ENCODE peak calls at places on chromosomes 6 and 20, in eight cellular contexts. J is colonic mucosa, Z is H9, I is SJSA1, Y is cardiac muscle cell, U is brain microvascular endothelial cell, O is PC-3, C is ovary. R is an unnamed sample.

GRCh38 chr6:29748391-29749352 is 25.4 kb downstream of the HLA-F start:
- DNase-seq in J (peak; percentile 99), Z (peak; percentile 96), I (peak; percentile 78), Y (peak; percentile 95), U (peak; percentile 59), O (peak; percentile 91), C (peak; percentile 94), R (no peak)

GRCh38 chr20:51514252-51514651 is 28.3 kb downstream of the NFATC2 start:
- DNase-seq in J (no peak), Z (no peak), I (no peak), Y (no peak), U (no peak), O (no peak), C (no peak), R (no peak)

GRCh38 chr20:51350941-51351631 is 191.4 kb downstream of the NFATC2 start:
- DNase-seq in J (no peak), Z (no peak), I (peak; percentile 54), Y (no peak), U (peak; percentile 98), O (peak; percentile 97), C (no peak), R (no peak)

GRCh38 chr6:49457771-49458170 is 5.3 kb downstream of the MMUT start:
- DNase-seq in J (no peak), Z (no peak), I (no peak), Y (no peak), U (peak; percentile 11), O (no peak), C (no peak), R (no peak)

GRCh38 chr20:61589055-61589385 is 337.0 kb downstream of the CDH4 start:
- DNase-seq in J (no peak), Z (no peak), I (peak; percentile 70), Y (no peak), U (no peak), O (peak; percentile 10), C (no peak), R (no peak)

GRCh38 chr6:188821-189655 is 103.2 kb upstream of the DUSP22 start:
- DNase-seq in J (peak; percentile 79), Z (peak; percentile 93), I (peak; percentile 66), Y (peak; percentile 88), U (peak; percentile 79), O (peak; percentile 92), C (peak; percentile 75), R (peak; percentile 55)

GRCh38 chr20:50226093-50226974 is 35.7 kb downstream of the CEBPB start:
- DNase-seq in J (peak; percentile 42), Z (no peak), I (no peak), Y (no peak), U (no peak), O (no peak), C (peak; percentile 88), R (no peak)

GRCh38 chr6:117200067-117200466 is 65.3 kb upstream of the VGLL2 start:
- DNase-seq in J (no peak), Z (no peak), I (no peak), Y (peak; percentile 30), U (no peak), O (no peak), C (no peak), R (no peak)

GRCh38 chr6:9224539-9224938 is 789.2 kb upstream of the SLC35B3 start:
- DNase-seq in J (no peak), Z (no peak), I (no peak), Y (no peak), U (no peak), O (no peak), C (no peak), R (no peak)

GRCh38 chr6:30615219-30615957 is 1.7 kb downstream of the PPP1R10 start:
- DNase-seq in J (peak; percentile 46), Z (peak; percentile 75), I (no peak), Y (peak; percentile 79), U (peak; percentile 45), O (peak; percentile 65), C (no peak), R (no peak)

GRCh38 chr6:73710470-73710869 is 14.5 kb downstream of the CD109 start:
- DNase-seq in J (no peak), Z (no peak), I (peak; percentile 40), Y (no peak), U (peak; percentile 71), O (peak; percentile 94), C (no peak), R (no peak)

GRCh38 chr20:6122873-6123649 is at the start of gene FERMT1:
- DNase-seq in J (peak; percentile 89), Z (peak; percentile 78), I (peak; percentile 37), Y (peak; percentile 79), U (peak; percentile 34), O (peak; percentile 96), C (peak; percentile 48), R (no peak)

GRCh38 chr6:101114703-101115102 is 233.6 kb upstream of the ASCC3 start:
- DNase-seq in J (peak; percentile 19), Z (no peak), I (peak; percentile 16), Y (peak; percentile 53), U (peak; percentile 47), O (peak; percentile 58), C (no peak), R (no peak)

GRCh38 chr6:30942338-30943060 is 1.7 kb downstream of the MUCL3 start:
- DNase-seq in J (peak; percentile 79), Z (peak; percentile 95), I (peak; percentile 86), Y (peak; percentile 90), U (peak; percentile 77), O (peak; percentile 96), C (peak; percentile 75), R (peak; percentile 89)

GRCh38 chr6:107491791-107492674 is 2.1 kb downstream of the SOBP start:
- DNase-seq in J (no peak), Z (no peak), I (no peak), Y (no peak), U (peak; percentile 57), O (no peak), C (peak; percentile 39), R (no peak)

GRCh38 chr6:24918641-24919403 is 16.9 kb downstream of the RIPOR2 start:
- DNase-seq in J (no peak), Z (no peak), I (no peak), Y (no peak), U (no peak), O (no peak), C (no peak), R (no peak)

GRCh38 chr20:50792708-50793574 is 1.9 kb upstream of the BCAS4 start:
- DNase-seq in J (no peak), Z (no peak), I (no peak), Y (no peak), U (no peak), O (no peak), C (no peak), R (no peak)

GRCh38 chr6:120077489-120077888 is 727.9 kb upstream of the MAN1A1 start:
- DNase-seq in J (no peak), Z (peak; percentile 69), I (no peak), Y (peak; percentile 61), U (no peak), O (peak; percentile 45), C (no peak), R (peak; percentile 22)

DNA sequence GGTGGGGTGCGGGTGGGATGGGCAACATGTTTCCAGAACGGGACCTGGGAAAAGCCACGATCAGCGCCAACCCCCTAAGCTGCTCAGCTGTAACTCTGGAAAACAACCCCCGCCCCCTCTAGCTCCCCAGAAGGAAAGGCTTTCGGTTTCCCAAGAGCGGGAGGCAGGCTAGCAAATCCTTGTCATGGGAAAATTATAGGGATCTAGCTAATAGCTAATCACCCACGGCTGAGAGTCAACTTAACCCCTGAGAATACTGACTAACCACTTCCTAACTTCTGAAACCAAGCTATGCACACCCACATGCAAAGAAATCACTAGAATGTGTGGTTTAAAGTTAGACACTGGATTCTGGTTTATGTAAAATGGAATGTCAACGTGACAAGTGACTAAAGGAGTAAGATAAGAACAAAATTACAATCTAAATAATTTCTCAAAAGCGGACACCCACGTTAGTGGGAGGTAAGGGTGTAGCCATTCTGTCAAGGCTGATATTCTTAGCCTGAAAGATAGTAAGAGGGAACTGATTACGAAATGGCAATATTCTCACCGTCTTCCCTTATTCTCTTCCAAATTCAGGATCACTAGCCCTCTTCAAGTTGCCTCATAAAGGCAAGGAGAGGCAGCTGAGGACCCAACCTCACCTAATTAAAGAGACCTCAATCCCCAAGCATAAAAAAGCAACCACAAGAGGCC is 20.1 kb downstream of the JAG1 start:
- DNase-seq in J (no peak), Z (no peak), I (no peak), Y (peak; percentile 45), U (peak; percentile 91), O (no peak), C (no peak), R (no peak)
- H3K27ac ChIP-seq in J (peak overlapping the region; percentile 63), Z (no peak overlapping the region), I (peak overlapping the region; percentile 16), Y (peak overlapping the region; percentile 89), U (peak overlapping the region; percentile 99), O (peak overlapping the region; percentile 66), C (no peak overlapping the region), R (no peak overlapping the region)

DNA sequence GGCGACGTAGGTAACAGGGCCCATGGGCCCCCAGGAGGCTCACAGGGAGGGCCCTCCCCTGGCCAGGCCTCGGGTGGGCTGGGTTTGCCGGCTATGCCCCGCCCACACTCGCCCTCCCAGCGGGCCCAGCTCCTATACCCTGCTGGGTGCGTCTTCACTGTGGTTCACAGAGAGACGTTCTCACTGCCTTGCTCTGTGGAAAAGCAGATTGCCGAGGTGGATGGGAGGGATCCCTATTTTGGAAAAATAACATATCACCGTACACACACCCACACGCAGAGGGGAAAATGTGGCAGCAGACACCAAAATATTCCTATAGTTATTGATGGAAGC is 49.6 kb downstream of the TMEM242 start:
- DNase-seq in J (peak; percentile 66), Z (peak; percentile 63), I (no peak), Y (peak; percentile 39), U (peak; percentile 27), O (no peak), C (peak; percentile 47), R (no peak)
- H3K27ac ChIP-seq in J (no peak overlapping the region), Z (no peak overlapping the region), I (no peak overlapping the region), Y (no peak overlapping the region), U (no peak overlapping the region), O (no peak overlapping the region), C (no peak overlapping the region), R (no peak overlapping the region)

DNA sequence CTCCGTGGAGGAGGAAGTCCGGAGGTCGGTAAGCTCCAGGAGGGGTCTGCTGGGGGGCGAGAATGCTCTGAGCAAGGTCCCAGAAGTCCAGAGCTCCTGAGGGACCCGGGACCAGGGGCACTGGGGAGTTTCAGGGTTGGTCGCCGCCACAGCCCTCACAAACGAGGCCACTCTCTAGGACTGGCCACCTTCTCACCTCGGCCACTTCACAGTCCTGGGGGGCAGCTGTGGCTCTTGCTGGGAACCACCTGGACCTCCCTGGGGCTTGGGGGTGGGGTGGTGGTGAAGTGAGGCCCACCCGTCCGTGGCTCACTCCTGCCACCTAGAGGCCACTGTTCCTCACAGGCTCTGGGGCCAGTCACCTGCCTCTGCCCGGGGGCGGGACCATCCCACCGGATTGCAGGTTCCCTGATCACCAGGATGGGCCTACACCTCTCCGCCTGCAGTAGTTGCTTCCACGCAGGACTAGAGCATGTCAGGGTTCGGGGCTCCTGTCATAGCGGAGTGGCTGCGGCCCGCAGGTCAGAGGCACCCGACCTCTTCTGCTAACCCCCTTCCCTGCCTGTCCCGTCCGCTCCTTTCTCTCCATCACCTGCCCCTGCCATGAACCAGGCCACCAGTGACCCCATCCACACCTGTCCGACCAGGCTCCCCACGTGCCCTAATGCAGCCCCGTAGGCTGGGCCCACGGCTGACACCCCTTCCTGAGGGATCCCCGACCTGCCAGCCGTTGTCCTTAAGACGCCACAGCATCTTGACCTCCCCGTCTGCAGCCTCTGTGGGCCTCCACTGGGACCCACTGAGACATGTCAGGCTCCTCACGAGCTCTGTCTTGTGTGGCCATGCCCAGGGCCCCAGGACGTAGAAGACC is 5.1 kb upstream of the TCEA2 start:
- DNase-seq in J (peak; percentile 83), Z (peak; percentile 90), I (peak; percentile 69), Y (peak; percentile 82), U (peak; percentile 40), O (peak; percentile 83), C (peak; percentile 46), R (no peak)
- H3K27ac ChIP-seq in J (no peak overlapping the region), Z (no peak overlapping the region), I (peak overlapping the region; percentile 16), Y (no peak overlapping the region), U (no peak overlapping the region), O (no peak overlapping the region), C (no peak overlapping the region), R (no peak overlapping the region)

GRCh38 chr6:45652393-45652792 is 274.7 kb upstream of the SUPT3H start:
- DNase-seq in J (no peak), Z (no peak), I (no peak), Y (no peak), U (no peak), O (peak; percentile 37), C (no peak), R (no peak)
- H3K27ac ChIP-seq in J (no peak overlapping the region), Z (no peak overlapping the region), I (no peak overlapping the region), Y (no peak overlapping the region), U (peak overlapping the region; percentile 90), O (peak overlapping the region; percentile 89), C (no peak overlapping the region), R (no peak overlapping the region)